ENCODE peak calls at places on chromosomes 1 and 21, in four cellular contexts. M, X, I and Z are unnamed samples.

GRCh38 chr1:224503161-224504118 is 68.8 kb upstream of the WDR26 start:
- DNase-seq in M (no peak), X (peak; percentile 51), I (peak; percentile 99), Z (no peak)

GRCh38 chr21:17512245-17513213 is at the start of gene CXADR:
- DNase-seq in M (peak; percentile 59), I (peak; percentile 77), X (no peak), Z (peak; percentile 71)

GRCh38 chr1:943545-944340 is 15.3 kb downstream of the NOC2L start:
- DNase-seq in M (no peak), I (no peak), X (no peak), Z (no peak)

GRCh38 chr1:2355408-2356261 is 35.7 kb downstream of the MORN1 start:
- DNase-seq in M (no peak), X (no peak), I (no peak), Z (no peak)

GRCh38 chr1:191831572-191831971 is 326.7 kb upstream of the RGS18 start:
- DNase-seq in M (no peak), X (no peak), I (no peak), Z (peak; percentile 45)

GRCh38 chr21:45739218-45740087 is 95.9 kb downstream of the PCBP3 start:
- DNase-seq in I (no peak), M (no peak), X (no peak), Z (no peak)

GRCh38 chr21:32257952-32258785 is 20.7 kb downstream of the MIS18A start:
- DNase-seq in X (no peak), I (peak; percentile 76), M (peak; percentile 33), Z (peak; percentile 62)

GRCh38 chr1:217369271-217369981 is 261.5 kb downstream of the GPATCH2 start:
- DNase-seq in M (no peak), I (no peak), X (peak; percentile 33), Z (no peak)

GRCh38 chr1:61588736-61589381 is 136.1 kb downstream of the TM2D1 start:
- DNase-seq in I (peak; percentile 69), X (peak; percentile 3), M (peak; percentile 43), Z (peak; percentile 59)

GRCh38 chr1:60423181-60423780 is 349.7 kb upstream of the C1orf87 start:
- DNase-seq in X (no peak), M (no peak), I (no peak), Z (no peak)

GRCh38 chr1:87410771-87411170 is 82.1 kb downstream of the LMO4 start:
- DNase-seq in I (no peak), X (no peak), M (no peak), Z (no peak)

GRCh38 chr1:26696645-26697440 is 1.0 kb downstream of the ARID1A start:
- DNase-seq in I (peak; percentile 56), M (no peak), X (no peak), Z (no peak)

GRCh38 chr1:16187748-16188401 is 24.6 kb downstream of the ARHGEF19 start:
- DNase-seq in X (no peak), M (no peak), I (peak; percentile 94), Z (no peak)

GRCh38 chr21:44931137-44931500 is 8.7 kb upstream of the SLX9 start:
- DNase-seq in M (no peak), X (no peak), I (no peak), Z (no peak)

GRCh38 chr1:152328801-152329391 is 3.9 kb upstream of the FLG start:
- DNase-seq in X (no peak), M (no peak), I (no peak), Z (no peak)

GRCh38 chr1:60394436-60394835 is 320.9 kb upstream of the C1orf87 start:
- DNase-seq in I (no peak), X (no peak), M (no peak), Z (no peak)

GRCh38 chr1:2479186-2479585 is 3.1 kb downstream of the PLCH2 start:
- DNase-seq in M (no peak), I (no peak), X (no peak), Z (no peak)

GRCh38 chr1:212545941-212546638 is 62.5 kb upstream of the ATF3 start:
- DNase-seq in M (no peak), X (no peak), I (no peak), Z (no peak)

GRCh38 chr1:235532350-235532749 is 28.1 kb upstream of the B3GALNT2 start:
- DNase-seq in X (no peak), I (no peak), M (no peak), Z (peak; percentile 34)

GRCh38 chr21:29145354-29145782 is 14.9 kb downstream of the MAP3K7CL start:
- DNase-seq in M (no peak), X (no peak), I (no peak), Z (no peak)

GRCh38 chr1:67677925-67678324 is 7.1 kb upstream of the GADD45A start:
- DNase-seq in M (no peak), X (no peak), I (no peak), Z (no peak)

GRCh38 chr1:219317762-219318353 is 144.2 kb downstream of the LYPLAL1 start:
- DNase-seq in M (no peak), I (no peak), X (no peak), Z (no peak)

GRCh38 chr1:91505086-91505485 is 4.4 kb downstream of the CDC7 start:
- DNase-seq in M (no peak), X (no peak), I (no peak), Z (no peak)

GRCh38 chr1:183822081-183822611 is 17.2 kb downstream of the RGL1 start:
- DNase-seq in I (no peak), X (no peak), M (no peak), Z (no peak)

GRCh38 chr1:55214903-55215193 is 316 bp downstream of the USP24 start:
- DNase-seq in M (no peak), I (no peak), X (no peak), Z (no peak)

GRCh38 chr1:199129247-199129646 is 490.4 kb downstream of the PTPRC start:
- DNase-seq in X (no peak), M (no peak), I (no peak), Z (no peak)

GRCh38 chr1:205335692-205336091 is 14.1 kb upstream of the NUAK2 start:
- DNase-seq in I (peak; percentile 92), M (peak; percentile 78), X (no peak), Z (peak; percentile 79)

GRCh38 chr1:5960336-5960735 is 31.9 kb downstream of the NPHP4 start:
- DNase-seq in X (no peak), I (no peak), M (no peak), Z (no peak)

GRCh38 chr1:155175927-155176371 is 2.3 kb downstream of the TRIM46 start:
- DNase-seq in M (no peak), I (no peak), X (no peak), Z (no peak)

DNA sequence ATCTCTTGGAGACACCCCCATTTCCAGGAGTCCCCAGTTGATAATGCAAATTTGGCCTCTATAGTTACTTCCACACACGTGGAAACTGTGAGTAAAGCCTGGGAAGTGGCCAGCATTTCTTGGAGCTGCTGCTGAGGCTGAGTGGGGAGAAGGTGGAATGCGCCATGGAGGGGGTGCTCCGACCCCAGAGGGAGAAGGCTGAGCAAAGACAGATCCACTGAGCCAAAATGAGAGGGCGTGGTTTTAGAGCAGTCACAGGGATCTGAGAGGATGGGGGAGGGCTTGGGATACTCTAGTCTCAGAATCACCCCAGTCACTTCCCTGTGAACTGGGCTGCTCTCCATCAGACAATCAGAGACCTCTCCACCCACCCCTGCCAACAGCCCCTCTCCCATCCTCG is 38.7 kb downstream of the TRIM62 start:
- DNase-seq in I (no peak), X (no peak), M (no peak), Z (no peak)
- TF ChIP-seq EGR1 in I (no peak), X (no peak), M (no peak), Z (no peak)

GRCh38 chr21:36436829-36437744 is 42.8 kb downstream of the CLDN14 start:
- DNase-seq in M (no peak), X (no peak), I (no peak), Z (no peak)

GRCh38 chr21:36441715-36442114 is 38.2 kb downstream of the CLDN14 start:
- DNase-seq in X (no peak), M (no peak), I (no peak), Z (no peak)

GRCh38 chr21:36433011-36433709 is 46.8 kb downstream of the CLDN14 start:
- DNase-seq in X (no peak), I (no peak), M (no peak), Z (no peak)

GRCh38 chr21:36434144-36434543 is 45.8 kb downstream of the CLDN14 start:
- DNase-seq in I (no peak), M (no peak), X (no peak), Z (no peak)

GRCh38 chr21:36437745-36438128 is 42.2 kb downstream of the CLDN14 start:
- DNase-seq in I (peak; percentile 17), M (no peak), X (no peak), Z (no peak)
- TF ChIP-seq EGR1 in I (no peak), M (no peak), X (no peak), Z (no peak)

GRCh38 chr1:203180611-203181330 is 5.1 kb upstream of the MYBPH start:
- DNase-seq in I (no peak), M (no peak), X (no peak), Z (no peak)
- TF ChIP-seq EGR1 in I (no peak), M (no peak), X (no peak), Z (no peak)

GRCh38 chr1:38834221-38834782 is 25.3 kb downstream of the RRAGC start:
- DNase-seq in I (no peak), M (no peak), X (no peak), Z (no peak)

GRCh38 chr1:38831753-38832734 is 27.5 kb downstream of the RRAGC start:
- DNase-seq in I (no peak), M (no peak), X (no peak), Z (no peak)

GRCh38 chr1:38839363-38839762 is 20.2 kb downstream of the RRAGC start:
- DNase-seq in X (no peak), M (no peak), I (no peak), Z (no peak)

GRCh38 chr1:38833146-38833545 is 26.4 kb downstream of the RRAGC start:
- DNase-seq in I (no peak), M (no peak), X (no peak), Z (no peak)

GRCh38 chr1:38835230-38835827 is 24.2 kb downstream of the RRAGC start:
- DNase-seq in M (no peak), I (peak; percentile 76), X (peak; percentile 60), Z (peak; percentile 81)
- TF ChIP-seq EGR1 in M (no peak), I (no peak), X (no peak), Z (no peak)

DNA sequence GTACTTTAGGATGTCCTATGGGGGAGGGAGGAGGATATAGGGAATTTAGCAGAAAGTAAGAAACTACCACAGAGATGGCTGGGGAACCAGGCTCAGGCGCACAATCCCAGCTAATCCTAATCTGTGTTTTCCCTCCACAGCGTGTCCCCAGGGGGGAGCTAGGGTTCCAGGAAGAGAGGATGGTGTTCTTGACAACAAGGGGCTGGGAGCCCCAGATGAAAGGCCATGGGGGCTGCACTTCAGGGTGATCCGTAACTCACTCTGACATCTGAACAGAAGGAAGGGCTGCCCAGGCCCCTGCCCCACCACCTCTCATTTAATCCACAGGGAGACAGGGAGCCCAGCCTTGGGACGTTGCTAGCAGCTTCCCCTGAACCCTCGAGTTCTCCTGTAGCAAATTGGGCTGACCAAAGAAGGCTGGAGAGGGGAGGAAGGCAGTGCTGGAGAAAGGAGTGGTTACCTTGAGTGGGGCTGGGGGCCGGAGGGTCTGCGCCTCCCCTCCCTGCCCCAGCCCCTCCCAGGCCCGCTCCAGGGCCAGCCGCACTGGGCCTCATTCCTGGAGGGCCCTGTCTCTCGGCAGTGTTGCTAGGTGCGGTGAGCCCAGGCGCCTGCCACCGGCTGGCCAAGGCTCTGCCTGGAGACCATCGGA is 131.7 kb downstream of the TMEM53 start:
- DNase-seq in I (no peak), M (no peak), X (no peak), Z (no peak)
- TF ChIP-seq EGR1 in I (no peak), M (no peak), X (no peak), Z (no peak)

GRCh38 chr1:178571807-178572206 is 58.9 kb downstream of the TEX35 start:
- DNase-seq in X (no peak), I (no peak), M (no peak), Z (no peak)
- TF ChIP-seq EGR1 in X (no peak), I (no peak), M (no peak), Z (no peak)